ENCODE peak calls at places on chromosome 22, in five cellular contexts. One of them, this sample, is unnamed.

GRCh38 chr22:19060356-19061009 is 61.7 kb downstream of the DGCR2 start:
- DNase-seq in A549: no peak
- DNase-seq in substantia nigra: no peak
- DNase-seq in left lung: no peak
- DNase-seq in K562: no peak
- DNase-seq in this sample: no peak

GRCh38 chr22:45645526-45646414 is 25.9 kb upstream of the ATXN10 start:
- DNase-seq in substantia nigra: peak; percentile 39
- DNase-seq in K562: peak; percentile 69
- DNase-seq in A549: peak; percentile 53
- DNase-seq in left lung: peak; percentile 95
- DNase-seq in this sample: peak; percentile 25

GRCh38 chr22:16917144-16918003 is 90.6 kb downstream of the GAB4 start:
- DNase-seq in left lung: no peak
- DNase-seq in A549: peak; percentile 33
- DNase-seq in substantia nigra: peak; percentile 25
- DNase-seq in K562: peak; percentile 78
- DNase-seq in this sample: peak; percentile 32

GRCh38 chr22:29031236-29031982 is 30.2 kb downstream of the C22orf31 start:
- DNase-seq in left lung: peak; percentile 81
- DNase-seq in K562: peak; percentile 62
- DNase-seq in A549: peak; percentile 64
- DNase-seq in substantia nigra: no peak
- DNase-seq in this sample: no peak

GRCh38 chr22:24772493-24773220 is 1.9 kb downstream of the PIWIL3 start:
- DNase-seq in A549: peak; percentile 71
- DNase-seq in K562: peak; percentile 25
- DNase-seq in left lung: no peak
- DNase-seq in substantia nigra: no peak
- DNase-seq in this sample: no peak

GRCh38 chr22:37806409-37807338 is 1.1 kb upstream of the GCAT start:
- DNase-seq in K562: peak; percentile 43
- DNase-seq in A549: no peak
- DNase-seq in left lung: no peak
- DNase-seq in substantia nigra: no peak
- DNase-seq in this sample: no peak

GRCh38 chr22:44026630-44027511 is 2.8 kb downstream of the PARVB start:
- DNase-seq in left lung: peak; percentile 89
- DNase-seq in A549: no peak
- DNase-seq in substantia nigra: no peak
- DNase-seq in K562: peak; percentile 62
- DNase-seq in this sample: no peak

GRCh38 chr22:31969789-31970489 is 25.6 kb downstream of the YWHAH start:
- DNase-seq in A549: peak; percentile 69
- DNase-seq in K562: peak; percentile 66
- DNase-seq in left lung: peak; percentile 78
- DNase-seq in substantia nigra: peak; percentile 24
- DNase-seq in this sample: peak; percentile 15

GRCh38 chr22:50577987-50578775 is at the start of gene CPT1B:
- DNase-seq in left lung: no peak
- DNase-seq in K562: no peak
- DNase-seq in A549: no peak
- DNase-seq in substantia nigra: no peak
- DNase-seq in this sample: no peak
- H3K27ac ChIP-seq in left lung: no peak within 1 kb of the TSS
- H3K27ac ChIP-seq in K562: no peak within 1 kb of the TSS
- H3K27ac ChIP-seq in A549: no peak within 1 kb of the TSS
- H3K27ac ChIP-seq in substantia nigra: peak within 1 kb of the TSS; percentile 59
- H3K27ac ChIP-seq in this sample: peak within 1 kb of the TSS; percentile 44

GRCh38 chr22:42769238-42769573 is 48.5 kb upstream of the A4GALT start:
- DNase-seq in left lung: no peak
- DNase-seq in K562: no peak
- DNase-seq in A549: no peak
- DNase-seq in substantia nigra: no peak
- DNase-seq in this sample: no peak
- H3K27ac ChIP-seq in left lung: no peak overlapping the region
- H3K27ac ChIP-seq in K562: no peak overlapping the region
- H3K27ac ChIP-seq in A549: peak overlapping the region; percentile 80
- H3K27ac ChIP-seq in substantia nigra: no peak overlapping the region
- H3K27ac ChIP-seq in this sample: no peak overlapping the region

DNA sequence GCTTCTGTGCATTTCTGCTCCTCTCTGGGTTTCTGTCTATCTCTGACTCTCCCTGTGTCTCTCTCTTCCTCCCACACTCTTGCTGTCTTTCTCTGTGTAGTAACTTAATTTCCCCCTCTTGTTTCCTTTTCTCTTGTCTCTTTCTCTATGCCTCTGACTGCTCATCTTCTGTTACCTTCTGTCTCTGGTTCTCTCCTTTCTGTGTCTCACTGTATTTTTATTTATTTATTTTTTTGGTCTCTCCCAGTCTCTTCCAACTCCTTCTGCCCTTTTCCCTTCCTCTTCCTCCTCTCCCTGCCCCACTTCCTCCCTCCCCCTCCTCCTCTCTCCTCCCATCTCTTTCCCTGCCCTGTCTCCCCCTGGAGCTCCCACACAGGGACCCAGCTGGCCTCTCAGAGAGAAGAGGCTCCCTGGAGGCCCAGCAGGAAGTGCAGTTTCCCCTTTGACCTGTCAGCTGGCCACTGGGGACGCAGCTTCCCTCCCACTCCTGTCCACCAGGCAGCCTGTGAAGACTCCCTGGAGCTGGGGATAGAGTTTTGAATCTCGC is 38.3 kb upstream of the MYH9 start:
- DNase-seq in A549: no peak
- DNase-seq in substantia nigra: no peak
- DNase-seq in K562: peak; percentile 73
- DNase-seq in left lung: peak; percentile 86
- DNase-seq in this sample: no peak
- H3K27ac ChIP-seq in A549: peak overlapping the region; percentile 82
- H3K27ac ChIP-seq in substantia nigra: no peak overlapping the region
- H3K27ac ChIP-seq in K562: peak overlapping the region; percentile 49
- H3K27ac ChIP-seq in left lung: peak overlapping the region; percentile 8
- H3K27ac ChIP-seq in this sample: no peak overlapping the region

DNA sequence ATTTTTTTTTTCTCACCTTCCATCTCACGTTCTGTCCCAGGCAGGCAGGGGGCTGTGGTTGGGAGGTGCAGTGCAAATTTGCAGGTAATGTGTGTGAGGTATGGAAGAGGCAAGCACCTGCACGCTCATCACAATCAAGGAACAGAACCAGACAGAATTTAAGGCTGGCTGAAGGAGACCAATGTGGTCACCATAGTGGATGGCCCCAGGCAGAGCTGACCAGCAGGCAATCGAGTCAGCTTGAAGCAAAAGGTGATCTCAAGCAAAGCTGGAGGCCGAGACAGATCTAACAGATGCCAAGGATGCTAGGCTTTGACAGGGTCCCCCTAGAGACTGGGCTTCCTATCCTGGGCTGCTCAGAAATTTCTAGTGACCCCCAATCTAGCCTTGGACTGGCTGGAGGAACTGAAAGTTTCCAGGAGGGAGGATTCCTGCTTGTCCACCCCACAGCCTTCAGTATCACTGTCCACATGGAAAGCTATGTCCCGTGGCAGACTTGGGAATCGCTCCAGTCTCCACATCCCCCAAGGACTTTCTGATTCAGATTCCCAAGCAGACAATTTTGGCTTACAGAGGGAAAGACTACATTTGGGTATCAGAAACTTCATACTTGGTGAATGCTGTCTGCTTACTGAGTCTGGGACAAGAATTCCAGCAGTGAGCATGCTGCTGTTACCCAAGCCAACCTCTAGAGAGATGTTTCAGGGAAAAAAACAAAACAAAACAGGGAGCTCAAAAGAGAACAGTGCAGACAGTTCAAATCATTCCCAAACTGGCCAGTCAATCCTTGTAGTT is 9.0 kb upstream of the MICAL3 start:
- DNase-seq in substantia nigra: no peak
- DNase-seq in left lung: no peak
- DNase-seq in A549: no peak
- DNase-seq in K562: no peak
- DNase-seq in this sample: no peak
- H3K27ac ChIP-seq in substantia nigra: no peak overlapping the region
- H3K27ac ChIP-seq in left lung: no peak overlapping the region
- H3K27ac ChIP-seq in A549: peak overlapping the region; percentile 91
- H3K27ac ChIP-seq in K562: no peak overlapping the region
- H3K27ac ChIP-seq in this sample: no peak overlapping the region

DNA sequence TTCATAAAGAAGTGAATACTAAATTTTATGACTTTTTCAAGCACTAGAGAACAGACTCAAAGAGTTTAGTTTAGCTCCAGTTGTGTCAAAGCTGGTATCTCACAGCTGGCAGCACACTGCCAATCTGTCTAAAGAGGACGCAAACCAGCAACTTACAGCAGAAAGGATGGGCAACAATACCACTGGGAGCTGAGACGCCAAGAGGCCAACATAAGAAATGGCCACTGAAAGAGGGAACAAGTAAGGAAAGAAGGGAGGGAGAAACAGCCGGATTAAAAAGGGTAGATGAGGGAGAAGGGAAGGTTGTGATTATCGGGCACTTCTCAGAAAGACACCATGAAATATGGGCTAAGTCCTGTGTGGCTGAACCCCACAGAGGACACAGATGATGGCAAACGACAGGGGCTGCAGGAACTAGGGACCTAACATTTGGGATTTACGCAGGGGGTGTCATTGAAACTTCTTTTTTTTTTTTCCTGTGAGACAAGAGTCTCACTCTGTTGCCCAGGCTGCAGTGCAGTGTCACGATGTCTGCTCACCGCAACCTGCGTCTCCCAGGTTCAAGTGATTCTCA is 41.7 kb downstream of the SERPIND1 start:
- DNase-seq in K562: no peak
- DNase-seq in left lung: no peak
- DNase-seq in substantia nigra: no peak
- DNase-seq in A549: no peak
- DNase-seq in this sample: no peak
- H3K27ac ChIP-seq in K562: no peak overlapping the region
- H3K27ac ChIP-seq in left lung: no peak overlapping the region
- H3K27ac ChIP-seq in substantia nigra: no peak overlapping the region
- H3K27ac ChIP-seq in A549: no peak overlapping the region
- H3K27ac ChIP-seq in this sample: no peak overlapping the region

This sample was measured in caudate nucleus.